ENCODE peak calls at places on chromosomes 4 and X, in five cellular contexts. S, G, P, A and H are unnamed samples.

GRCh38 chr4:146654976-146655761 is 16.5 kb downstream of the POU4F2 start:
- DNase-seq in S (peak; percentile 23), G (peak; percentile 72), P (no peak), A (peak; percentile 38), H (peak; percentile 70)

GRCh38 chrX:48854898-48855297 is 19.5 kb upstream of the PCSK1N start:
- DNase-seq in S (no peak), G (peak; percentile 47), P (no peak), A (peak; percentile 11), H (no peak)

GRCh38 chr4:163484906-163485305 is 9.6 kb upstream of the TMA16 start:
- DNase-seq in S (peak; percentile 49), G (peak; percentile 88), P (no peak), A (peak; percentile 72), H (peak; percentile 54)

GRCh38 chr4:186829740-186830449 is 106.2 kb upstream of the FAT1 start:
- DNase-seq in S (no peak), G (no peak), P (no peak), A (peak; percentile 92), H (no peak)

GRCh38 chr4:8051644-8052043 is 107.0 kb downstream of the ABLIM2 start:
- DNase-seq in S (no peak), G (peak; percentile 58), P (no peak), A (no peak), H (no peak)

GRCh38 chr4:108045687-108046024 is 56.0 kb downstream of the HADH start:
- DNase-seq in S (peak; percentile 76), G (no peak), P (no peak), A (peak; percentile 25), H (no peak)

GRCh38 chr4:113303315-113303714 is 253.9 kb downstream of the ANK2 start:
- DNase-seq in S (no peak), G (no peak), P (no peak), A (no peak), H (no peak)

GRCh38 chrX:87728459-87728858 is 210.9 kb downstream of the KLHL4 start:
- DNase-seq in S (no peak), G (no peak), P (no peak), A (no peak), H (no peak)

GRCh38 chr4:41865306-41865980 is 69.8 kb upstream of the TMEM33 start:
- DNase-seq in S (no peak), G (peak; percentile 69), P (no peak), A (peak; percentile 43), H (no peak)

GRCh38 chr4:978957-979701 is 5.8 kb upstream of the DGKQ start:
- DNase-seq in S (no peak), G (no peak), P (no peak), A (peak; percentile 74), H (no peak)

GRCh38 chrX:63809158-63809557 is 24.1 kb upstream of the ARHGEF9 start:
- DNase-seq in S (peak; percentile 6), G (no peak), P (no peak), A (no peak), H (no peak)

GRCh38 chrX:16870861-16871584 is 861 bp upstream of the RBBP7 start:
- DNase-seq in S (peak; percentile 39), G (peak; percentile 46), P (peak; percentile 93), A (no peak), H (peak; percentile 9)

GRCh38 chr4:103497692-103498091 is 222.1 kb downstream of the TACR3 start:
- DNase-seq in S (no peak), G (no peak), P (no peak), A (no peak), H (no peak)

GRCh38 chrX:3738489-3738888 is 25.0 kb upstream of the PRKX start:
- DNase-seq in S (no peak), G (no peak), P (no peak), A (no peak), H (no peak)

GRCh38 chr4:7650606-7651400 is 216.1 kb upstream of the PSAPL1 start:
- DNase-seq in S (no peak), G (peak; percentile 85), P (peak; percentile 68), A (peak; percentile 17), H (peak; percentile 42)

GRCh38 chr4:27010334-27010940 is 149.8 kb downstream of the STIM2 start:
- DNase-seq in S (peak; percentile 73), G (peak; percentile 78), P (peak; percentile 77), A (peak; percentile 79), H (peak; percentile 52)

GRCh38 chr4:80492761-80493160 is 157.2 kb downstream of the CFAP299 start:
- DNase-seq in S (no peak), G (no peak), P (no peak), A (no peak), H (no peak)

GRCh38 chr4:2101346-2102044 is 42.4 kb downstream of the NAT8L start:
- DNase-seq in S (no peak), G (no peak), P (no peak), A (no peak), H (no peak)

GRCh38 chr4:5824635-5825034 is 68.3 kb downstream of the CRMP1 start:
- DNase-seq in S (no peak), G (peak; percentile 64), P (no peak), A (peak; percentile 64), H (peak; percentile 20)

GRCh38 chr4:1971456-1972200 is 37.1 kb downstream of the NELFA start:
- DNase-seq in S (no peak), G (no peak), P (peak; percentile 51), A (no peak), H (no peak)

GRCh38 chr4:130306566-130306965 is 1210.6 kb downstream of the C4orf33 start:
- DNase-seq in S (no peak), G (peak; percentile 77), P (no peak), A (no peak), H (peak; percentile 7)

GRCh38 chr4:10611673-10612072 is 72.9 kb downstream of the CLNK start:
- DNase-seq in S (no peak), G (no peak), P (no peak), A (peak; percentile 87), H (peak; percentile 22)

GRCh38 chrX:132810488-132810887 is 147.9 kb downstream of the HS6ST2 start:
- DNase-seq in S (no peak), G (no peak), P (no peak), A (no peak), H (no peak)

GRCh38 chrX:23907496-23908218 is at the start of the genes APOO and CXorf58:
- DNase-seq in S (peak; percentile 93), G (peak; percentile 92), P (peak; percentile 98), A (peak; percentile 95), H (peak; percentile 85)

GRCh38 chrX:103635436-103635835 is 6.7 kb downstream of the TCEAL1 start:
- DNase-seq in S (no peak), G (no peak), P (no peak), A (no peak), H (no peak)

GRCh38 chr4:144350706-144351105 is 210.2 kb upstream of the GYPA start:
- DNase-seq in S (no peak), G (no peak), P (no peak), A (peak; percentile 32), H (no peak)

GRCh38 chr4:2867758-2868491 is 24.3 kb downstream of the ADD1 start:
- DNase-seq in S (peak; percentile 62), G (peak; percentile 67), P (no peak), A (peak; percentile 63), H (no peak)

GRCh38 chr4:94690851-94691254 is 66.9 kb upstream of the BMPR1B start:
- DNase-seq in S (no peak), G (no peak), P (no peak), A (no peak), H (no peak)

GRCh38 chrX:153703036-153703370 is 15.3 kb downstream of the SLC6A8 start:
- DNase-seq in S (peak; percentile 81), G (no peak), P (no peak), A (peak; percentile 80), H (no peak)

GRCh38 chrX:21412029-21412428 is 37.8 kb downstream of the CNKSR2 start:
- DNase-seq in S (no peak), G (no peak), P (no peak), A (no peak), H (no peak)

GRCh38 chr4:139167774-139168444 is 9.1 kb downstream of the ELF2 start:
- DNase-seq in S (no peak), G (peak; percentile 70), P (no peak), A (peak; percentile 73), H (no peak)

GRCh38 chrX:131752493-131753198 is 208.8 kb downstream of the OR13H1 start:
- DNase-seq in S (peak; percentile 91), G (no peak), P (peak; percentile 84), A (no peak), H (no peak)

GRCh38 chr4:19104176-19104575 is 1082.6 kb upstream of the LCORL start:
- DNase-seq in S (no peak), G (no peak), P (no peak), A (no peak), H (no peak)

GRCh38 chr4:127560755-127561154 is 72.0 kb upstream of the INTU start:
- DNase-seq in S (no peak), G (no peak), P (no peak), A (no peak), H (no peak)

GRCh38 chr4:42636591-42636990 is 20.3 kb downstream of the ATP8A1 start:
- DNase-seq in S (no peak), G (no peak), P (no peak), A (no peak), H (no peak)

GRCh38 chr4:122117743-122118142 is 34.4 kb upstream of the BLTP1 start:
- DNase-seq in S (no peak), G (no peak), P (no peak), A (peak; percentile 2), H (no peak)

GRCh38 chr4:188780686-188781085 is 641.4 kb downstream of the TRIML1 start:
- DNase-seq in S (no peak), G (no peak), P (no peak), A (no peak), H (no peak)

DNA sequence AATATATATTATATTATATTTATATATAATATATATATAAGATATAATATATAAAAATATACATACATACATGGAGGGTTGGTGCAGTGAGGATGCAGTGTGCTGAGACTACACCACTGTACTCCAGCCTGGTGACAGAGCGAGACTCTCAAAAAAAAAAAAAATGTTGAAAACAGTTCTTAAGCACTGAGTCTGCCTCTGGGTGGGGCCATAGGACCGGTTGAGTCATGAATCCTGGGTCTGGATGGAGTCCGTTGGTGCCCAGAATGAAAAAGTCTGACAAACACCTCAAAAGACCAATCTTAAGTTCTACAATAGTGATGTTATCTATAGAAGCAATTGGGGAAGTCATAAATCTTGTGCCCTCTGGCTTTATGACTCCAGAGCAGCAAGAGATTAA is 70.5 kb downstream of the FGFBP1 start:
- DNase-seq in S (no peak), G (peak; percentile 53), P (no peak), A (no peak), H (no peak)
- TF ChIP-seq CTCF in S (no peak), G (no peak), P (no peak), A (no peak), H (no peak)

GRCh38 chr4:38184404-38184803 is 224.2 kb downstream of the PTTG2 start:
- DNase-seq in S (no peak), G (peak; percentile 24), P (no peak), A (no peak), H (no peak)
- TF ChIP-seq CTCF in S (no peak), G (peak; percentile 51), P (no peak), A (peak; percentile 26), H (no peak)

DNA sequence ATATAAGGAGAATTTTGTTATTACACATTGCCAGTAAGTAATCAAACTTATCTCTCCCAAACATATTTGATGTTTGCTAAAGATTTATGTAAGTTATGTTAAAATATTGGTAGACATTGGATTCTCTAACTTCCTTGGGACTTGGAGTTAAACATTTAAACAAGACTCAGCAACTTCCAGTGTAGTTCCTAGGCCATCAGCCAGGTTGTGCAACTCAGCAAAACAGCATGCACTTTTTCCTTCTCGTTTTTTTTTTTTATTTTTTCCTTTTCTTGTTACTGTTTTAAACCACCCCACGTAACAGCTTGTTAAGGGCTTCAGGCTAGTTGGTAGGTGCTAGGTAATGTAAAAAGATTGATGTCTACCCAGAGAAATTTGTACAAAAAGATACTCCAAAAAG is 510.4 kb downstream of the ANKRD50 start:
- DNase-seq in S (peak; percentile 26), G (peak; percentile 28), P (no peak), A (peak; percentile 78), H (no peak)
- TF ChIP-seq CTCF in S (no peak), G (peak; percentile 19), P (no peak), A (peak; percentile 31), H (no peak)

GRCh38 chrX:46653482-46653881 is 79.9 kb downstream of the CHST7 start:
- DNase-seq in S (no peak), G (peak; percentile 44), P (no peak), A (peak; percentile 21), H (peak; percentile 34)
- TF ChIP-seq CTCF in S (no peak), G (peak; percentile 45), P (no peak), A (peak; percentile 35), H (no peak)